ENCODE peak calls at places on chromosome 20, in eight cellular contexts. T is psoas muscle; Z is right cardiac atrium; J is lower lobe of right lung; D is CD4-positive, alpha-beta memory T cell; V is mammary epithelial cell; W is body of pancreas; O is GM23248. A is an unnamed sample.
A peak's percentile ranks its signal among the peaks of the same experiment; 100 is the strongest.

GRCh38 chr20:53738945-53739798 is 145.5 kb upstream of the ZNF217 start:
- DNase-seq in V (no peak), J (no peak), Z (no peak), T (no peak), D (no peak), O (peak; percentile 84), W (no peak), A (no peak)

GRCh38 chr20:10487354-10488115 is 52.4 kb downstream of the SLX4IP start:
- DNase-seq in D (no peak), V (peak; percentile 42), Z (no peak), T (no peak), O (peak; percentile 61), W (no peak), J (no peak), A (no peak)

GRCh38 chr20:51454250-51454865 is 88.2 kb downstream of the NFATC2 start:
- DNase-seq in Z (no peak), D (no peak), T (no peak), V (no peak), W (no peak), J (no peak), O (no peak), A (no peak)

GRCh38 chr20:3046677-3047462 is 1.0 kb downstream of the MRPS26 start:
- DNase-seq in J (peak; percentile 59), V (peak; percentile 73), W (peak; percentile 37), D (no peak), O (no peak), T (no peak), Z (peak; percentile 68), A (peak; percentile 61)

GRCh38 chr20:38405132-38405531 is 30.0 kb downstream of the SNHG17 start:
- DNase-seq in T (no peak), J (no peak), W (no peak), Z (no peak), V (no peak), O (no peak), D (no peak), A (no peak)

GRCh38 chr20:36248836-36249235 is 12.6 kb downstream of the AAR2 start:
- DNase-seq in Z (no peak), O (no peak), D (no peak), W (no peak), J (no peak), V (no peak), T (no peak), A (no peak)

GRCh38 chr20:43803276-43803675 is 76.5 kb upstream of the GTSF1L start:
- DNase-seq in V (no peak), Z (no peak), J (no peak), W (no peak), T (no peak), O (no peak), D (no peak), A (no peak)

GRCh38 chr20:20668639-20669038 is 43.8 kb downstream of the RALGAPA2 start:
- DNase-seq in T (no peak), Z (no peak), D (no peak), J (no peak), O (no peak), W (no peak), V (no peak), A (no peak)

GRCh38 chr20:59807909-59808728 is 125.3 kb downstream of the SYCP2 start:
- DNase-seq in D (no peak), T (no peak), Z (no peak), V (no peak), J (no peak), W (no peak), O (no peak), A (peak; percentile 7)

GRCh38 chr20:20603339-20603990 is 109.0 kb downstream of the RALGAPA2 start:
- DNase-seq in V (peak; percentile 97), O (no peak), W (no peak), T (no peak), J (no peak), Z (peak; percentile 25), D (no peak), A (no peak)

DNA sequence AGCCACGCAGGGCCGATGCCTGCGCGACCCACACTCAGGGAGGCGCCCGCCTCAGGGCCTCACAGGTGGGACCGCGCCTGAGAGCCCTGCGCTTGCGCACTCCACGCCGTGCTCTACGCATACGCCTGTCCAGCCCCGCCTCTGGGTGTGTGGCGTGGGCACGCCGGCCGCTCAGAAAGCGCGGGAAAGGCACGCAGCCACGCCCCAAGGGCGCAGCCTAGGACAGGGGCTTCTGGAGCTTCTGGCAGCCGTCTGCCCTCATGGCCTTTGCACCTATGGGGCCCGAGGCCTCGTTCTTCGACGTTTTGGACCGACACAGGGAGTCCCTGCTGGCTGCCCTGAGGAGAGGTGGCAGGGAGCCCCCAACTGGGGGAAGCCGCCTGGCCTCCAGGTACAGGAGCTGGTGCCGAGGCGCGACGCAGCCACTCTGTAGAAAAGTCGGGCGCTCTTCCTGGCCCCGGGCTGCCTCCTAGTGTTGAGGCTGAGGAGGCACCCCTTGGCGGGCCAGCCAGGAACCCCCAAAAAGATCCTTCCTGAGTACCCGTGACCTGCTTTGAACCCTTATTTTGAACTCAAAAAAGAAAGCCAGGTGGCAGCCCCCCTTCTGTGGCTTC is at the start of gene SPO11:
- DNase-seq in T (no peak), V (no peak), Z (no peak), O (no peak), W (no peak), D (no peak), J (no peak), A (peak; percentile 13)
- H3K4me3 ChIP-seq in T (no peak within 1 kb of the TSS), V (no peak within 1 kb of the TSS), Z (no peak within 1 kb of the TSS), O (no peak within 1 kb of the TSS), W (no peak within 1 kb of the TSS), D (no peak within 1 kb of the TSS), J (no peak within 1 kb of the TSS), A (no peak within 1 kb of the TSS)

GRCh38 chr20:49283176-49283702 is 5.4 kb upstream of the ZNFX1 start:
- DNase-seq in V (no peak), J (no peak), Z (no peak), W (no peak), D (no peak), T (no peak), O (no peak), A (no peak)

GRCh38 chr20:49283703-49284625 is 6.1 kb upstream of the ZNFX1 start:
- DNase-seq in T (no peak), O (peak; percentile 8), J (no peak), V (no peak), Z (no peak), W (no peak), D (no peak), A (no peak)

GRCh38 chr20:49281059-49281912 is 3.4 kb upstream of the ZNFX1 start:
- DNase-seq in D (no peak), J (no peak), T (no peak), V (no peak), O (peak; percentile 31), W (no peak), Z (no peak), A (peak; percentile 44)

GRCh38 chr20:49281913-49282467 is 4.1 kb upstream of the ZNFX1 start:
- DNase-seq in Z (no peak), O (no peak), V (no peak), T (no peak), D (no peak), W (no peak), J (no peak), A (no peak)

DNA sequence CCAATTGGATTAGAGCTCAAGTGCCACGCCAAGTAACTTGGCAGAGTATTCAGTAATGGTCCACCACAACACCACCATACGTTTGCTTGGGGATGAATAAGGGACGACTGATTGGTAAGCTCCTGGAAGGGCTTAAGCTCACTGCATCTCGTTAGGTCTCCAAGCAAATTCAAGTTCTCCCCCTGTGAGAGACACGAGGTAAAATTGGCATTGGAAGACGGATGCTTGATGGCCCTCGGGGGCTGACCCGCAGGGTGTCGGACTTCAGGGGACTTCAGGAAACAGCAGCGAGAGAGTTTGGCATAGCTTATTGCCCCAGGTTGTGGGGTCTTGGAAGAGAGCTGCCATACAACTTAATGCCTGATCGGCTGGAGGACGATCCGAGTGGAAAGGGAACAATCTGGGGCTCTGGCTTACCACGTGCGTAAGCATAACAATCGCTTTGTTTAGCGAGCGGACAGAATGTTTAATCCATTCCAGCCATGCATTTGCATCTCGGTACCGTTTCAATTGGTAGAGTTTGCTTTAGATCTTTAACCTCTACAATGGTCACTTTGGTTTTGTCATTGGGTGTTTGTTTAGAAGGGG is 4.8 kb upstream of the ZNFX1 start:
- DNase-seq in V (no peak), D (no peak), O (peak; percentile 18), W (no peak), Z (no peak), T (no peak), J (no peak), A (no peak)
- H3K4me1 ChIP-seq in V (peaks cover 62% of the 10 kb centered on the region), D (peaks cover 54% of the 10 kb centered on the region), O (peaks cover 53% of the 10 kb centered on the region), W (peaks cover 41% of the 10 kb centered on the region), Z (peaks cover 10% of the 10 kb centered on the region), T (peaks cover 42% of the 10 kb centered on the region), J (peaks cover 48% of the 10 kb centered on the region), A (peaks cover 13% of the 10 kb centered on the region)

GRCh38 chr20:49566401-49566800 is 1.5 kb downstream of the PTGIS start:
- DNase-seq in O (peak; percentile 37), D (no peak), V (no peak), Z (no peak), T (no peak), W (no peak), J (no peak), A (no peak)

GRCh38 chr20:49570161-49570827 is 2.4 kb upstream of the PTGIS start:
- DNase-seq in O (no peak), V (no peak), T (no peak), J (no peak), W (no peak), D (no peak), Z (no peak), A (no peak)

GRCh38 chr20:49567421-49568256 is at the start of gene PTGIS:
- DNase-seq in J (no peak), D (no peak), W (peak; percentile 34), Z (peak; percentile 83), O (peak; percentile 84), T (peak; percentile 50), V (no peak), A (no peak)

GRCh38 chr20:49569403-49570115 is 1.6 kb upstream of the PTGIS start:
- DNase-seq in D (no peak), J (no peak), O (peak; percentile 26), V (no peak), Z (peak; percentile 74), W (no peak), T (no peak), A (no peak)

DNA sequence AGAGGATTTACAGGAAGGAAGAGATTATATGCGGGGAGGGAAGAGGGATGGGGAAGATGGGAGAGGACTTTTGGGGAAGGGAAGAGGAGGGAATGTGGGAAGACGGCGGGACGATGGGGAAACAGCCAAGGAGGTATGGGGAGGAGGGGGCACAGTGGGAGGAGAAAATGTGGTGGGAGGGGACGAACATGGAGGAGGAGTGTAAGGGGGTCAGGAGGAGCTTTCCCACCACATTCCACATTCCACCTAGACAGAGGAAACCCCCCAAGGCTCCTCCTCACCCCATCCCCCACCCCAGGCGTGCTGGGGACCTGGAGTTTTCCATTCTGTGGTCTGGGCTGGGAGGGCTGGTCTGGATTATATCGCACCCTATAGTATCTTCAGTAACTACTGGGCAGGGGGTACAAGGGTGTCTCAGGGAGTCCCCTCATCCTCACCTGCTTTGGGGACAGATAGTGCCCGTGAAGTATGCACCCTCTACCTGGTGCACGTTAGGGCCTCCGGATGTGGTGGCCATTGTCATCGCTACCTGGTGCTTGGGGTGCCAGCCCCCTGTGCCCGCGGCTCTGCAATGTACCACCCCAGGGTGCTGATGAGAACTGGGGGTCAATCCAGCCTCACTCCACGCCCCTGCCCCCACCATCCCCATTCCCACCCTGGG is 684 bp upstream of the PTGIS start:
- DNase-seq in O (peak; percentile 29), Z (peak; percentile 64), W (no peak), V (no peak), J (no peak), T (peak; percentile 41), D (no peak), A (no peak)
- H3K4me3 ChIP-seq in O (no peak overlapping the region), Z (no peak overlapping the region), W (no peak overlapping the region), V (no peak overlapping the region), J (peak overlapping the region; percentile 8), T (no peak overlapping the region), D (no peak overlapping the region), A (no peak overlapping the region)

GRCh38 chr20:63538204-63539091 is 1.3 kb upstream of the PTK6 start:
- DNase-seq in W (peak; percentile 96), T (no peak), O (no peak), J (peak; percentile 86), Z (peak; percentile 60), D (peak; percentile 80), V (no peak), A (peak; percentile 95)
- H3K4me1 ChIP-seq in W (peaks cover 34% of the 10 kb centered on the region), T (no peaks in the 10 kb centered on the region), O (no peaks in the 10 kb centered on the region), J (peaks cover 45% of the 10 kb centered on the region), Z (no peaks in the 10 kb centered on the region), D (peaks cover 31% of the 10 kb centered on the region), V (peaks cover 54% of the 10 kb centered on the region), A (peaks cover 12% of the 10 kb centered on the region)

A was measured in colonic mucosa.